ENCODE peak calls at places on chromosomes 5 and 9, in nine cellular contexts. One of them, this sample, is unnamed.
A peak's percentile ranks its signal among the peaks of the same experiment; 100 is the strongest.

GRCh38 chr5:148912714-148913398 is 86.4 kb downstream of the ADRB2 start:
- DNase-seq in suprapubic skin: no peak
- DNase-seq in A549: peak; percentile 82
- DNase-seq in HCT116: peak; percentile 54
- DNase-seq in left ventricle myocardium inferior: no peak
- DNase-seq in ovary: no peak
- DNase-seq in spleen: no peak
- DNase-seq in H1: peak; percentile 53
- DNase-seq in AG04450: peak; percentile 91
- DNase-seq in this sample: peak; percentile 91

GRCh38 chr9:83281306-83282255 is 218.6 kb upstream of the RASEF start:
- DNase-seq in H1: no peak
- DNase-seq in spleen: no peak
- DNase-seq in left ventricle myocardium inferior: no peak
- DNase-seq in ovary: no peak
- DNase-seq in AG04450: no peak
- DNase-seq in suprapubic skin: no peak
- DNase-seq in A549: peak; percentile 23
- DNase-seq in HCT116: no peak
- DNase-seq in this sample: peak; percentile 81

GRCh38 chr5:10607023-10607665 is 43.3 kb downstream of the ANKRD33B start:
- DNase-seq in A549: no peak
- DNase-seq in AG04450: no peak
- DNase-seq in ovary: no peak
- DNase-seq in H1: no peak
- DNase-seq in suprapubic skin: no peak
- DNase-seq in HCT116: no peak
- DNase-seq in spleen: peak; percentile 88
- DNase-seq in left ventricle myocardium inferior: peak; percentile 65
- DNase-seq in this sample: peak; percentile 76

GRCh38 chr5:93925321-93925720 is 183.9 kb upstream of the POU5F2 start:
- DNase-seq in left ventricle myocardium inferior: no peak
- DNase-seq in ovary: no peak
- DNase-seq in HCT116: no peak
- DNase-seq in H1: no peak
- DNase-seq in A549: peak; percentile 8
- DNase-seq in suprapubic skin: no peak
- DNase-seq in spleen: no peak
- DNase-seq in AG04450: no peak
- DNase-seq in this sample: no peak

GRCh38 chr9:11064853-11065252 is 452.1 kb upstream of the PTPRD start:
- DNase-seq in suprapubic skin: no peak
- DNase-seq in AG04450: no peak
- DNase-seq in left ventricle myocardium inferior: no peak
- DNase-seq in HCT116: no peak
- DNase-seq in A549: peak; percentile 29
- DNase-seq in H1: no peak
- DNase-seq in ovary: no peak
- DNase-seq in spleen: no peak
- DNase-seq in this sample: no peak

GRCh38 chr9:125476645-125477044 is 215.0 kb downstream of the GAPVD1 start:
- DNase-seq in H1: no peak
- DNase-seq in spleen: no peak
- DNase-seq in HCT116: no peak
- DNase-seq in ovary: no peak
- DNase-seq in left ventricle myocardium inferior: no peak
- DNase-seq in A549: no peak
- DNase-seq in AG04450: no peak
- DNase-seq in suprapubic skin: no peak
- DNase-seq in this sample: no peak

GRCh38 chr9:114224247-114224610 is 68.9 kb downstream of the COL27A1 start:
- DNase-seq in A549: peak; percentile 58
- DNase-seq in H1: no peak
- DNase-seq in AG04450: no peak
- DNase-seq in HCT116: no peak
- DNase-seq in left ventricle myocardium inferior: no peak
- DNase-seq in suprapubic skin: no peak
- DNase-seq in spleen: no peak
- DNase-seq in ovary: no peak
- DNase-seq in this sample: peak; percentile 65

GRCh38 chr5:32559411-32559810 is 25.9 kb upstream of the SUB1 start:
- DNase-seq in spleen: no peak
- DNase-seq in A549: no peak
- DNase-seq in suprapubic skin: no peak
- DNase-seq in AG04450: no peak
- DNase-seq in left ventricle myocardium inferior: no peak
- DNase-seq in HCT116: no peak
- DNase-seq in H1: no peak
- DNase-seq in ovary: no peak
- DNase-seq in this sample: no peak

GRCh38 chr9:137110911-137111787 is 3.4 kb downstream of the DPP7 start:
- DNase-seq in ovary: no peak
- DNase-seq in AG04450: no peak
- DNase-seq in spleen: no peak
- DNase-seq in HCT116: no peak
- DNase-seq in suprapubic skin: no peak
- DNase-seq in left ventricle myocardium inferior: no peak
- DNase-seq in A549: no peak
- DNase-seq in H1: no peak
- DNase-seq in this sample: no peak

GRCh38 chr9:17060450-17060849 is 74.4 kb upstream of the CNTLN start:
- DNase-seq in ovary: no peak
- DNase-seq in H1: no peak
- DNase-seq in A549: no peak
- DNase-seq in HCT116: no peak
- DNase-seq in AG04450: no peak
- DNase-seq in suprapubic skin: no peak
- DNase-seq in left ventricle myocardium inferior: no peak
- DNase-seq in spleen: no peak
- DNase-seq in this sample: no peak

GRCh38 chr5:2334686-2335085 is 416.8 kb downstream of the IRX2 start:
- DNase-seq in suprapubic skin: no peak
- DNase-seq in A549: no peak
- DNase-seq in spleen: no peak
- DNase-seq in H1: no peak
- DNase-seq in AG04450: no peak
- DNase-seq in left ventricle myocardium inferior: no peak
- DNase-seq in ovary: no peak
- DNase-seq in HCT116: no peak
- DNase-seq in this sample: no peak

GRCh38 chr9:94717656-94718225 is 8.8 kb upstream of the AOPEP start:
- DNase-seq in suprapubic skin: no peak
- DNase-seq in left ventricle myocardium inferior: no peak
- DNase-seq in A549: no peak
- DNase-seq in AG04450: no peak
- DNase-seq in ovary: no peak
- DNase-seq in H1: no peak
- DNase-seq in spleen: no peak
- DNase-seq in HCT116: no peak
- DNase-seq in this sample: no peak

GRCh38 chr9:84917366-84918063 is 248.0 kb downstream of the NTRK2 start:
- DNase-seq in A549: no peak
- DNase-seq in AG04450: no peak
- DNase-seq in HCT116: no peak
- DNase-seq in suprapubic skin: no peak
- DNase-seq in left ventricle myocardium inferior: no peak
- DNase-seq in H1: no peak
- DNase-seq in spleen: no peak
- DNase-seq in ovary: no peak
- DNase-seq in this sample: no peak

GRCh38 chr5:149228610-149229297 is 42.9 kb upstream of the AFAP1L1 start:
- DNase-seq in suprapubic skin: no peak
- DNase-seq in H1: no peak
- DNase-seq in ovary: no peak
- DNase-seq in A549: peak; percentile 85
- DNase-seq in left ventricle myocardium inferior: no peak
- DNase-seq in spleen: no peak
- DNase-seq in AG04450: peak; percentile 82
- DNase-seq in HCT116: peak; percentile 89
- DNase-seq in this sample: peak; percentile 88

GRCh38 chr5:136020383-136021015 is 8.3 kb upstream of the TGFBI start:
- DNase-seq in ovary: no peak
- DNase-seq in A549: peak; percentile 95
- DNase-seq in HCT116: peak; percentile 54
- DNase-seq in spleen: no peak
- DNase-seq in H1: no peak
- DNase-seq in suprapubic skin: no peak
- DNase-seq in left ventricle myocardium inferior: no peak
- DNase-seq in AG04450: peak; percentile 96
- DNase-seq in this sample: peak; percentile 99

GRCh38 chr5:81852277-81853004 is 101.5 kb upstream of the SSBP2 start:
- DNase-seq in suprapubic skin: no peak
- DNase-seq in left ventricle myocardium inferior: peak; percentile 21
- DNase-seq in H1: peak; percentile 72
- DNase-seq in AG04450: peak; percentile 29
- DNase-seq in A549: peak; percentile 7
- DNase-seq in ovary: peak; percentile 63
- DNase-seq in spleen: peak; percentile 89
- DNase-seq in HCT116: peak; percentile 51
- DNase-seq in this sample: peak; percentile 70

GRCh38 chr9:18216376-18216775 is 257.6 kb upstream of the ADAMTSL1 start:
- DNase-seq in left ventricle myocardium inferior: no peak
- DNase-seq in HCT116: no peak
- DNase-seq in AG04450: no peak
- DNase-seq in ovary: no peak
- DNase-seq in A549: no peak
- DNase-seq in spleen: no peak
- DNase-seq in suprapubic skin: no peak
- DNase-seq in H1: no peak
- DNase-seq in this sample: no peak

GRCh38 chr9:128688501-128689292 is at the start of gene SET:
- DNase-seq in HCT116: peak; percentile 77
- DNase-seq in AG04450: peak; percentile 66
- DNase-seq in suprapubic skin: peak; percentile 95
- DNase-seq in ovary: peak; percentile 96
- DNase-seq in spleen: peak; percentile 99
- DNase-seq in A549: peak; percentile 94
- DNase-seq in H1: peak; percentile 92
- DNase-seq in left ventricle myocardium inferior: peak; percentile 97
- DNase-seq in this sample: peak; percentile 91

GRCh38 chr5:1129725-1130082 is 17.8 kb upstream of the SLC12A7 start:
- DNase-seq in H1: no peak
- DNase-seq in HCT116: no peak
- DNase-seq in A549: no peak
- DNase-seq in AG04450: no peak
- DNase-seq in left ventricle myocardium inferior: no peak
- DNase-seq in spleen: no peak
- DNase-seq in suprapubic skin: no peak
- DNase-seq in ovary: no peak
- DNase-seq in this sample: no peak
- H3K4me3 ChIP-seq in H1: no peak overlapping the region
- H3K4me3 ChIP-seq in HCT116: no peak overlapping the region
- H3K4me3 ChIP-seq in A549: no peak overlapping the region
- H3K4me3 ChIP-seq in AG04450: no peak overlapping the region
- H3K4me3 ChIP-seq in left ventricle myocardium inferior: no peak overlapping the region
- H3K4me3 ChIP-seq in spleen: no peak overlapping the region
- H3K4me3 ChIP-seq in suprapubic skin: no peak overlapping the region
- H3K4me3 ChIP-seq in ovary: no peak overlapping the region
- H3K4me3 ChIP-seq in this sample: no peak overlapping the region

GRCh38 chr9:120916573-120916972 is 10.0 kb downstream of the TRAF1 start:
- DNase-seq in HCT116: no peak
- DNase-seq in ovary: peak; percentile 81
- DNase-seq in suprapubic skin: no peak
- DNase-seq in AG04450: no peak
- DNase-seq in spleen: no peak
- DNase-seq in H1: no peak
- DNase-seq in A549: no peak
- DNase-seq in left ventricle myocardium inferior: peak; percentile 71
- DNase-seq in this sample: peak; percentile 73
- TF ChIP-seq CTCF in HCT116: no peak
- TF ChIP-seq CTCF in ovary: no peak
- TF ChIP-seq CTCF in suprapubic skin: no peak
- TF ChIP-seq CTCF in AG04450: peak; percentile 18
- TF ChIP-seq CTCF in spleen: no peak
- TF ChIP-seq CTCF in H1: peak; percentile 19
- TF ChIP-seq CTCF in A549: no peak
- TF ChIP-seq CTCF in left ventricle myocardium inferior: peak; percentile 13
- TF ChIP-seq CTCF in this sample: peak; percentile 15

DNA sequence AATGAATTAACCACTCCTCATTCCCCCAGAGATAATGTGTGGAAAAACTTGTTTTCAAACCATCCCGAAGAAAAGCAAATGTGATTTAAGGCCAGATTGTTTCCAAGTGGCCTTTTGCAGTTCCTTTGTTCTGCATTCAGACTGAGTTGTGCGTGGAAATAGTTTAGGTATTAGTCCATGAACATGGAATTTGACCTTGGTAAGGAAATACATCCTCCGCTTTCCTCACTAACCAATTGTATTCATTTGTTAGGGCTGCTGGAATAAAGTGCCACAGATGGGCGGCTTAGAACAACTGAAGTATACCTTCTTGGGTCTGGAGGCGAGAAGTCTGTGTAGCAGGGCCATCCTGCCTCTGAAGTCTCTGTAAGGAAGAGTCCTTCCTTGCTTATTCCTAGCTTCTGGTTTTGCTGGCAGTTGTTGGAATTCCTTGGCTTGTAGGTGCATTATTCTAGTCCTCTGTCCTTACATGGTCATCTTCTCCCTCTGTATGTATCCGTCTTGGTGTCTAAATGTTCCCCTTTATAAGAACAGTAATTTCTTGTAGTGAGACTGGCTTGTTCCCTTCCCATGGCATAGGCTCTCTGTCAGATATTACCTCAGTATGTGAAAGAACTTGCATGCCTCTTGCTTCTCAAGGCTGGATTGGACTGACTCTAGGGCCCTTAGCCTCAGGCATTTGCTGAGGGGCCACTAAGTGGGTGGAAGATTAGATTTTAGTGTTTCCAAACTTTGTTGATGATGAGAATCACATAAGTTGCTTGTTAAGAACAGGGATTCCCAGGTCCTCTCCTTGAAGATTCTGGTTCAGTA is 53.9 kb downstream of the RAI14 start:
- DNase-seq in H1: no peak
- DNase-seq in suprapubic skin: no peak
- DNase-seq in spleen: no peak
- DNase-seq in AG04450: peak; percentile 89
- DNase-seq in HCT116: no peak
- DNase-seq in left ventricle myocardium inferior: no peak
- DNase-seq in ovary: no peak
- DNase-seq in A549: no peak
- DNase-seq in this sample: peak; percentile 96
- H3K4me3 ChIP-seq in H1: no peak overlapping the region
- H3K4me3 ChIP-seq in suprapubic skin: no peak overlapping the region
- H3K4me3 ChIP-seq in spleen: no peak overlapping the region
- H3K4me3 ChIP-seq in AG04450: no peak overlapping the region
- H3K4me3 ChIP-seq in HCT116: no peak overlapping the region
- H3K4me3 ChIP-seq in left ventricle myocardium inferior: no peak overlapping the region
- H3K4me3 ChIP-seq in ovary: no peak overlapping the region
- H3K4me3 ChIP-seq in A549: no peak overlapping the region
- H3K4me3 ChIP-seq in this sample: no peak overlapping the region

DNA sequence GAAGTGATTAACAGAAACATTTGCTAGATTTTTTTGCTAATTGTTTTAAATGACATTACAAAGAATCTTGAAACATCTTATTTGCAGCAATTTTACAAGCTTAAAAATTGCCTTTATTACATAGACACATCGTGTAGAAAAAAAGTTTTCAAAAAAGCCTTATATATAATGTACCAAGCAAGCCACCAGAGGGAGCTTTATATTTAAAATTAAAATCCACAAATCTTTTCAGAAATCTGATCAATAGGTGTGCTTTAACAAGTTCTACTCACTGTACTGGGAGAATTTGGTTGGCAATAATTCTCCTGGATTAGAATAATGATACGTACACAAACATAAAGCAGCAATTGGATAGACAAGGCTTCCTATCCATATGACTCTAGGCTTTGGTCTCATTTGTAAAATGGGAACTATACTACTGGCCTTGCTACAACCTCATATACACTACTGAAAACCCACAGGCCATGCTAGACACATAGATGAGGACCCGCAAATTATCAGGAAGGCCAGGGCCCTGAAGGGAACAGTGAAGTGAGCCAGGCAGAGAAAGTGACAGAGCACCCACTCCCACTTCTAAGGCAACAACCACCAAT is 4.8 kb downstream of the PSMB7 start:
- DNase-seq in suprapubic skin: no peak
- DNase-seq in left ventricle myocardium inferior: no peak
- DNase-seq in H1: no peak
- DNase-seq in spleen: no peak
- DNase-seq in HCT116: no peak
- DNase-seq in A549: no peak
- DNase-seq in ovary: no peak
- DNase-seq in AG04450: no peak
- DNase-seq in this sample: peak; percentile 33
- TF ChIP-seq CTCF in suprapubic skin: no peak
- TF ChIP-seq CTCF in left ventricle myocardium inferior: peak; percentile 35
- TF ChIP-seq CTCF in H1: no peak
- TF ChIP-seq CTCF in spleen: no peak
- TF ChIP-seq CTCF in HCT116: peak; percentile 33
- TF ChIP-seq CTCF in A549: peak; percentile 41
- TF ChIP-seq CTCF in ovary: no peak
- TF ChIP-seq CTCF in AG04450: peak; percentile 51
- TF ChIP-seq CTCF in this sample: no peak